ENCODE peak calls at places on chromosomes 12 and 14, in six cellular contexts. L is SJCRH30, H is tibial artery, I is thoracic aorta, U is mucosa of descending colon, F is stomach. S is an unnamed sample.

GRCh38 chr12:82474798-82475184 is 116.5 kb downstream of the METTL25 start:
- DNase-seq in L (no peak), H (no peak), U (no peak), F (no peak), I (no peak), S (no peak)

GRCh38 chr12:114306646-114307045 is 99.3 kb downstream of the TBX5 start:
- DNase-seq in L (no peak), H (no peak), U (no peak), F (no peak), I (no peak), S (no peak)

GRCh38 chr12:122336015-122336946 is 70.0 kb upstream of the VPS33A start:
- DNase-seq in F (no peak), L (peak; percentile 63), U (no peak), H (no peak), I (no peak), S (no peak)

GRCh38 chr14:103547941-103548462 is 14.5 kb downstream of the BAG5 start:
- DNase-seq in H (no peak), I (no peak), F (no peak), L (no peak), U (no peak), S (peak; percentile 52)

GRCh38 chr14:76919811-76920571 is 93.8 kb downstream of the LRRC74A start:
- DNase-seq in F (peak; percentile 32), L (peak; percentile 97), H (peak; percentile 44), U (peak; percentile 62), I (peak; percentile 24), S (peak; percentile 62)

GRCh38 chr14:101820283-101820798 is 58.8 kb downstream of the PPP2R5C start:
- DNase-seq in F (no peak), L (no peak), U (no peak), I (no peak), H (no peak), S (no peak)

GRCh38 chr14:65237023-65237814 is 134.9 kb upstream of the MAX start:
- DNase-seq in L (no peak), H (no peak), U (no peak), I (no peak), F (no peak), S (no peak)

GRCh38 chr14:60945984-60946383 is 34.9 kb downstream of the TRMT5 start:
- DNase-seq in F (no peak), I (no peak), L (no peak), H (no peak), U (no peak), S (no peak)

GRCh38 chr12:29072631-29073030 is 76.4 kb upstream of the FAR2 start:
- DNase-seq in L (no peak), U (no peak), H (no peak), F (no peak), I (no peak), S (no peak)

DNA sequence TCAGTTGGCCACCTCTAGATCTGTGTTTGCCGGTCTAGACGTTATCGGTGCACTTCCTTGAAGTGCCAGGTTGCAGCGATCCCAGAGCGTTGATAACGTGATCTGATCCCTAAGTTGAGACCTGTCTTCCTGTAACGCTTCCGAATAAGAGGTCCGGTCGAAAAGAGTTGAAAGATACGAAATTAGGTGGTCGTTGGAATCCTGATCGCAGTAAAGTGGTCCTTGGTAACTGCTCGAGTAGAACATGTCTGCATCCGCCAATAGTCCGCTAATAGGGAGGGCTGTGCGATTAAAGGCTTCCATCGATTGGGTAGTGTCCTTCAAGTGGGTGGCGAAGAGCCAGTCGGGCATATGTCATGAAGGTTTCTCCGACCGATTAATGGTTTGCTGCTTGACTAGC is 2.7 kb downstream of the SRSF5 start:
- DNase-seq in U (no peak), H (no peak), F (no peak), I (no peak), L (no peak), S (no peak)
- H3K36me3 ChIP-seq in U (peaks cover 12% of the 10 kb centered on the region), H (peaks cover 65% of the 10 kb centered on the region), F (peaks cover 66% of the 10 kb centered on the region), I (peaks cover 53% of the 10 kb centered on the region), L (peaks cover 68% of the 10 kb centered on the region), S (peaks cover 47% of the 10 kb centered on the region)

DNA sequence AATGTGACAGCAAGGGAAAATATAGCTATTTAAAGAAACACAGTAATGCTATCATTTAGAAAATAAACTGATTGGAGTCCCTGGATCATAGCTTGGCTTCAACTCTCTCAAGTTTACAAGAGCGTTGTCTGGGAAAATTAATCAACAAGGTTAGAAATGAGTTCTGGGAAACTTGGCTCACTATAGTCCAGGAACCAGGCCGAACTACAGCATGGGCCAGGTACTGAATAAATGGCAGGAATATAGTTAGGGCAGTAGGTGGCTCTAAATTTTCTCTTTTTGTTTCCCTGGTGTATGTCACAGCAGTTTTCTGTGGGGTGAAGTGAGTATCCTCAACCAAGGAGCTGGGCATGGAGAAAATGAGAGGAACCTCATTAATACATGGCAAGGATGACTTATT is 72.4 kb downstream of the PLBD1 start:
- DNase-seq in H (no peak), U (no peak), I (no peak), F (no peak), L (no peak), S (no peak)
- H3K36me3 ChIP-seq in H (peaks cover 88% of the 10 kb centered on the region), U (no peaks in the 10 kb centered on the region), I (peaks cover 42% of the 10 kb centered on the region), F (peaks cover 90% of the 10 kb centered on the region), L (peaks cover 44% of the 10 kb centered on the region), S (peaks cover 39% of the 10 kb centered on the region)

DNA sequence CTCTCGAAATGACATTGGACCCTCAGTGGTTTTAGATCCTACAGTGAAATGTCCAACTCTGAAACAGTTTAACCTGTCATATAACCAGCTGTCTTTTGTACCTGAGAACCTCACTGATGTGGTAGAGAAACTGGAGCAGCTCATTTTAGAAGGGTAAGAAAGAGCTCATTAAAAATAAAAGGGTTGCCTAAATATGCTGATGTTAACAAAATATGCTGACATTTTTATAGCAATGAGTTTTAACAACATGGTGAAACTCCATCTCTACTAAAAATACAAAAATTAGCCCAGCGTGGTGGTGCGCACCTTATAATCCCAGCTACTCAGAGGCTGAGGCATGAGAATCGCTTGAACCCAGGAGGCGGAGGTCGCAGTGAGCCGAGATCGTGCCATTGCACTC is 73.5 kb downstream of the LRRK2 start:
- DNase-seq in L (no peak), I (no peak), U (no peak), H (no peak), F (no peak), S (no peak)
- H3K36me3 ChIP-seq in L (no peaks in the 10 kb centered on the region), I (peaks cover 3% of the 10 kb centered on the region), U (no peaks in the 10 kb centered on the region), H (peaks cover 25% of the 10 kb centered on the region), F (peaks cover 17% of the 10 kb centered on the region), S (no peaks in the 10 kb centered on the region)

DNA sequence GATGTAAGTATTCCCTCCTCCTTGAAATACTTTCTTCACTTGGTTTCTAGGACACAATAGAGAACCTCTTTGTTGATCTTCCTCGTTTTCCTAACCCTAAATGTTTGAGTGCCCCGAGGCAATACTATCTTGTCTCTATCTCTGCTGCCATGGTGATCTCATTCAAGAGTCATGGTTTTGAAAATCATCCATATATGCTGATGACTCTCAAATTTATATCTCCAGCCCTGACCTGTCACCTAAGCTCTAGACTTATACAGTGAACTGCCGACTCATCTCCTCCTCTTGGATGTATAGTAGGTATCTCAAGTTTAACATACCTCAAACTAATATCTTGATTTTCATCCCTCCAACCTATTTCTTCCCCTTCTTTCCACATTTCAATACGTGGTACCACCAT is 71.4 kb downstream of the RIC8B start:
- DNase-seq in I (no peak), F (no peak), H (no peak), U (no peak), L (no peak), S (no peak)
- H3K36me3 ChIP-seq in I (no peaks in the 10 kb centered on the region), F (peaks cover 57% of the 10 kb centered on the region), H (peaks cover 24% of the 10 kb centered on the region), U (no peaks in the 10 kb centered on the region), L (peaks cover 32% of the 10 kb centered on the region), S (peaks cover 3% of the 10 kb centered on the region)

GRCh38 chr14:68896132-68896531 is 83.0 kb downstream of the ACTN1 start:
- DNase-seq in L (no peak), U (no peak), I (no peak), F (no peak), H (no peak), S (no peak)
- H3K36me3 ChIP-seq in L (peaks cover 37% of the 10 kb centered on the region), U (no peaks in the 10 kb centered on the region), I (peaks cover 48% of the 10 kb centered on the region), F (peaks cover 90% of the 10 kb centered on the region), H (peaks cover 81% of the 10 kb centered on the region), S (no peaks in the 10 kb centered on the region)

GRCh38 chr12:132779781-132780353 is 18.2 kb upstream of the ANKLE2 start:
- DNase-seq in F (no peak), H (no peak), U (no peak), I (no peak), L (no peak), S (no peak)
- H3K36me3 ChIP-seq in F (peaks cover 100% of the 10 kb centered on the region), H (peaks cover 95% of the 10 kb centered on the region), U (peaks cover 27% of the 10 kb centered on the region), I (peaks cover 79% of the 10 kb centered on the region), L (peaks cover 65% of the 10 kb centered on the region), S (peaks cover 4% of the 10 kb centered on the region)

GRCh38 chr12:112458751-112459150 is 40.0 kb downstream of the PTPN11 start:
- DNase-seq in U (no peak), L (no peak), I (no peak), F (no peak), H (no peak), S (no peak)

GRCh38 chr12:112450725-112451124 is 32.0 kb downstream of the PTPN11 start:
- DNase-seq in I (no peak), H (no peak), U (no peak), F (no peak), L (no peak), S (no peak)

GRCh38 chr12:112458330-112458729 is 39.6 kb downstream of the PTPN11 start:
- DNase-seq in L (no peak), F (no peak), I (no peak), H (no peak), U (no peak), S (no peak)

DNA sequence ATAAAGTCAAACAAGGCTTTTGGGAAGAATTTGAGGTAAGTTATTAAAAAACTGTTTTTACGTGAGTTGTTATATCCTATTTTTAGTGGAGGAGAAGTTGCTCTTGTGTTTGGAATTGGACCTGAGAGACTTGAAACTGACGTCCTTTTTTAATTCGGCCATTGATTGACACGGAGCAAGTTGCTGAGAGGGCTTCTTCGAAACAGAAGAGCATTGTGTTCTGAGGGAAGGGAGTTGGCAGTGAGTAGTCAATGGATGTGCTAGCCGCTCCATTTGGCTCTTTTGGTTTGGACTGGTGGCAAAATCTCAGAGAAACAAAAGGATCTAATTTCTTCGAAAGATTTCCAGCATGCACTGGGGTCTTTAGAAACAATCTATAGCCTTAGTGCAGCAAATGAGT is 37.3 kb downstream of the PTPN11 start:
- DNase-seq in L (no peak), I (no peak), F (no peak), H (no peak), U (no peak), S (no peak)
- H3K36me3 ChIP-seq in L (peaks cover 52% of the 10 kb centered on the region), I (peaks cover 31% of the 10 kb centered on the region), F (peaks cover 99% of the 10 kb centered on the region), H (peaks cover 82% of the 10 kb centered on the region), U (no peaks in the 10 kb centered on the region), S (no peaks in the 10 kb centered on the region)

DNA sequence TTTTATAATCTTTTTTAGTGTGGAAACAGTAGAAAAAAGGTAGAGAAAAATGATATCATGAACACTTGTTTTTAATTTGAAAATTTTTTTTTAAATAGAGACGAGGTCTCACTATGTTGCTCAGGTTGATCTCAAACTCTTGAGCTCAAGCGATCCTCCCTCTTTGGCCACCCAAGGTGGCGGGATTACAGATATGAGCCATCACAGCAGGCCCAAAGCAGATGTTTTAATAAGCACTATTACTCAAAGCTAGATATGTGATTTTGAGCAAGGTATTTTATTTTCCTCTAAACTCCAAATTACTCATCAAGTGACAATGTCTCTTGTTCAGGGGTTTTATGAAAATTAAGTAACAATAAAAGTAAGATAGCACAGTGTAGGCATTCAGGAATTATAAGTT is 10.7 kb upstream of the WDR89 start:
- DNase-seq in F (no peak), L (no peak), U (no peak), H (no peak), I (no peak), S (no peak)
- H3K36me3 ChIP-seq in F (peaks cover 6% of the 10 kb centered on the region), L (no peaks in the 10 kb centered on the region), U (no peaks in the 10 kb centered on the region), H (no peaks in the 10 kb centered on the region), I (no peaks in the 10 kb centered on the region), S (no peaks in the 10 kb centered on the region)

GRCh38 chr14:56150018-56150417 is 31.8 kb downstream of the PELI2 start:
- DNase-seq in H (no peak), F (no peak), I (no peak), L (no peak), U (no peak), S (no peak)
- H3K36me3 ChIP-seq in H (no peaks in the 10 kb centered on the region), F (no peaks in the 10 kb centered on the region), I (no peaks in the 10 kb centered on the region), L (no peaks in the 10 kb centered on the region), U (no peaks in the 10 kb centered on the region), S (no peaks in the 10 kb centered on the region)

GRCh38 chr12:113293100-113293499 is 41.8 kb downstream of the SLC8B1 start:
- DNase-seq in U (no peak), I (no peak), F (no peak), H (no peak), L (no peak), S (no peak)
- H3K36me3 ChIP-seq in U (peaks cover 13% of the 10 kb centered on the region), I (peaks cover 68% of the 10 kb centered on the region), F (peaks cover 99% of the 10 kb centered on the region), H (peaks cover 97% of the 10 kb centered on the region), L (no peaks in the 10 kb centered on the region), S (peaks cover 47% of the 10 kb centered on the region)

S was measured in pancreas.